ENCODE peak calls at places on chromosomes 12 and 14, in eight cellular contexts. I is HepG2; A is brain microvascular endothelial cell; N is heart left ventricle; M is GM23338; D is osteoblast; X is CD8-positive, alpha-beta T cell; G is body of pancreas. T is an unnamed sample.

GRCh38 chr12:113850309-113851056 is 115.6 kb downstream of the RBM19 start:
- DNase-seq in I (no peak), A (no peak), N (peak; percentile 92), M (no peak), D (peak; percentile 91), X (no peak), G (no peak), T (no peak)

GRCh38 chr14:34331728-34332623 is 130.1 kb downstream of the SPTSSA start:
- DNase-seq in I (peak; percentile 95), A (peak; percentile 33), N (peak; percentile 53), M (peak; percentile 85), D (no peak), X (peak; percentile 29), G (peak; percentile 72), T (no peak)

GRCh38 chr14:55688566-55688965 is 108.6 kb downstream of the KTN1 start:
- DNase-seq in I (no peak), A (no peak), N (no peak), M (no peak), D (no peak), X (no peak), G (no peak), T (no peak)

GRCh38 chr14:102620413-102620812 is 28.0 kb downstream of the RCOR1 start:
- DNase-seq in I (no peak), A (peak; percentile 51), N (no peak), M (no peak), D (no peak), X (no peak), G (no peak), T (peak; percentile 12)

GRCh38 chr12:625998-626397 is 37.2 kb downstream of the NINJ2 start:
- DNase-seq in I (no peak), A (no peak), N (peak; percentile 61), M (no peak), D (no peak), X (no peak), G (no peak), T (no peak)

GRCh38 chr12:19430988-19431387 is 8.3 kb upstream of the AEBP2 start:
- DNase-seq in I (no peak), A (peak; percentile 6), N (no peak), M (no peak), D (no peak), X (no peak), G (no peak), T (no peak)

GRCh38 chr12:54128466-54128865 is 60.3 kb downstream of the SMUG1 start:
- DNase-seq in I (no peak), A (no peak), N (no peak), M (no peak), D (peak; percentile 78), X (no peak), G (no peak), T (no peak)

GRCh38 chr12:6370994-6371754 is 4.2 kb downstream of the SCNN1A start:
- DNase-seq in I (peak; percentile 97), A (peak; percentile 42), N (no peak), M (peak; percentile 96), D (peak; percentile 84), X (no peak), G (peak; percentile 78), T (no peak)

GRCh38 chr12:39846971-39847661 is 227.5 kb upstream of the ABCD2 start:
- DNase-seq in I (peak; percentile 4), A (no peak), N (no peak), M (peak; percentile 22), D (no peak), X (no peak), G (no peak), T (no peak)

GRCh38 chr12:22083167-22083566 is 37.1 kb downstream of the CMAS start:
- DNase-seq in I (peak; percentile 16), A (peak; percentile 14), N (no peak), M (peak; percentile 32), D (peak; percentile 21), X (no peak), G (no peak), T (no peak)

GRCh38 chr12:12985817-12986408 is 14.2 kb downstream of the HEBP1 start:
- DNase-seq in I (peak; percentile 11), A (peak; percentile 37), N (no peak), M (peak; percentile 91), D (no peak), X (no peak), G (no peak), T (no peak)

GRCh38 chr12:79373896-79374499 is 316.8 kb downstream of the PAWR start:
- DNase-seq in I (peak; percentile 9), A (peak; percentile 26), N (no peak), M (peak; percentile 75), D (no peak), X (no peak), G (no peak), T (no peak)

GRCh38 chr14:32208490-32208889 is 5.4 kb upstream of the RNU6-8 start:
- DNase-seq in I (no peak), A (no peak), N (no peak), M (no peak), D (no peak), X (no peak), G (no peak), T (no peak)

GRCh38 chr14:32203928-32204357 is 874 bp upstream of the RNU6-8 start:
- DNase-seq in I (peak; percentile 31), A (peak; percentile 7), N (peak; percentile 43), M (peak; percentile 44), D (no peak), X (no peak), G (peak; percentile 15), T (no peak)

GRCh38 chr14:32205554-32205953 is 2.5 kb upstream of the RNU6-8 start:
- DNase-seq in I (no peak), A (no peak), N (no peak), M (no peak), D (no peak), X (no peak), G (no peak), T (no peak)

GRCh38 chr14:32206552-32206951 is 3.5 kb upstream of the RNU6-8 start:
- DNase-seq in I (no peak), A (no peak), N (no peak), M (no peak), D (no peak), X (no peak), G (no peak), T (no peak)

GRCh38 chr14:32205984-32206383 is 2.9 kb upstream of the RNU6-8 start:
- DNase-seq in I (no peak), A (no peak), N (no peak), M (peak; percentile 57), D (no peak), X (no peak), G (no peak), T (no peak)
- H3K4me3 ChIP-seq in I (no peak overlapping the region), A (no peak overlapping the region), N (no peak overlapping the region), M (no peak overlapping the region), D (no peak overlapping the region), X (no peak overlapping the region), G (no peak overlapping the region), T (no peak overlapping the region)

GRCh38 chr12:105079011-105079570 is 5.2 kb downstream of the ALDH1L2 start:
- DNase-seq in I (no peak), A (no peak), N (no peak), M (no peak), D (no peak), X (no peak), G (no peak), T (no peak)

GRCh38 chr12:105085537-105085936 is 1.3 kb upstream of the ALDH1L2 start:
- DNase-seq in I (no peak), A (no peak), N (no peak), M (peak; percentile 45), D (no peak), X (no peak), G (no peak), T (no peak)

GRCh38 chr12:105084251-105085250 is at the start of gene ALDH1L2:
- DNase-seq in I (peak; percentile 15), A (peak; percentile 84), N (peak; percentile 90), M (peak; percentile 91), D (peak; percentile 95), X (no peak), G (peak; percentile 94), T (peak; percentile 29)

GRCh38 chr12:105083041-105083440 is 1.2 kb downstream of the ALDH1L2 start:
- DNase-seq in I (no peak), A (no peak), N (no peak), M (peak; percentile 25), D (peak; percentile 58), X (no peak), G (peak; percentile 22), T (no peak)

DNA sequence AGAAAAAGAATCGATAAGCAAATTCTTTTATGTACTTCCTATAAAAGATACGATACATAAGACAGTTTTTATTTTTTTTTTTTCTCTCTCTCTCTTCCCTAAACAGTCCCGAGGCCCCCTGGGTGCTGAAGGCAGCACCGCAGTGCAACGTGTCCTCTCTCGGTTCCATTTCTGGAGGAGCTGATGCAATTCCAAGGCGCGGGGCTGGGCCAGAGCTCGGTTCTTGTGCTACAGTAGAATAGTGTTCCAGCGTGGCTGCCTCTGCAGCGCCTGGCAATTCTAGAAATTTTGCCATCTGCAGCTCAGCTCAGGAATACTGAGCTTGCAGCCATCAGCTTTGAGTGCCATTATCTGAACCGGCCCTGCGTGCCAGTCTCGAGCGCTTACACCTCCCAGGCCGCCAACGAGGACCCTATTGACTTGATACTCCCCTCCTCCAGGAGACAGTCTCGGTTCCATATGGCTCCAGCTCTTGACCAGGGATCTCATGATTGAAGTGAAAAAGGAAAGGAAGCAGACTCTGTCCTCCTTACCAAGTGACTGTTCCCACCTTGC is 630 bp downstream of the ALDH1L2 start:
- DNase-seq in I (no peak), A (peak; percentile 73), N (peak; percentile 68), M (peak; percentile 37), D (peak; percentile 80), X (no peak), G (peak; percentile 68), T (peak; percentile 18)
- TF ChIP-seq CTCF in I (no peak), A (peak; percentile 39), N (no peak), M (no peak), D (no peak), X (no peak), G (no peak), T (peak; percentile 38)

GRCh38 chr14:99327050-99327449 is 55.1 kb upstream of the BCL11B start:
- DNase-seq in I (no peak), A (no peak), N (no peak), M (no peak), D (no peak), X (no peak), G (no peak), T (no peak)

GRCh38 chr14:99327458-99328250 is 55.7 kb upstream of the BCL11B start:
- DNase-seq in I (no peak), A (no peak), N (no peak), M (peak; percentile 46), D (no peak), X (no peak), G (no peak), T (no peak)

GRCh38 chr14:99325016-99325415 is 53.0 kb upstream of the BCL11B start:
- DNase-seq in I (no peak), A (no peak), N (no peak), M (no peak), D (no peak), X (no peak), G (no peak), T (no peak)

GRCh38 chr14:99325591-99325990 is 53.6 kb upstream of the BCL11B start:
- DNase-seq in I (no peak), A (no peak), N (no peak), M (no peak), D (no peak), X (no peak), G (no peak), T (no peak)

GRCh38 chr14:99326041-99326710 is 54.2 kb upstream of the BCL11B start:
- DNase-seq in I (no peak), A (no peak), N (no peak), M (no peak), D (no peak), X (no peak), G (no peak), T (no peak)
- H3K36me3 ChIP-seq in I (no peaks in the 10 kb centered on the region), A (no peaks in the 10 kb centered on the region), N (no peaks in the 10 kb centered on the region), M (no peaks in the 10 kb centered on the region), D (no peaks in the 10 kb centered on the region), X (no peaks in the 10 kb centered on the region), G (no peaks in the 10 kb centered on the region), T (no peaks in the 10 kb centered on the region)

GRCh38 chr12:124480469-124481256 is 86.7 kb downstream of the NCOR2 start:
- DNase-seq in I (peak; percentile 71), A (peak; percentile 40), N (peak; percentile 67), M (no peak), D (peak; percentile 92), X (no peak), G (peak; percentile 64), T (no peak)
- H3K4me3 ChIP-seq in I (no peak overlapping the region), A (no peak overlapping the region), N (no peak overlapping the region), M (no peak overlapping the region), D (no peak overlapping the region), X (no peak overlapping the region), G (no peak overlapping the region), T (no peak overlapping the region)

T was measured in BJ.